ENCODE peak calls at places on chromosomes 1 and 21, in seven cellular contexts. L is fibroblast of lung, S is H9, G is OCI-LY7, Y is mammary epithelial cell, V is HCT116, R is GM23248. K is an unnamed sample. For H4K20me1, the result is how much of the 10 kb centered on the place peaks cover.

GRCh38 chr1:119795471-119795870 is 15.8 kb downstream of the REG4 start:
- DNase-seq in L (no peak), S (no peak), G (no peak), Y (peak), V (no peak), R (no peak), K (no peak)

GRCh38 chr21:16455978-16456377 is 726.2 kb downstream of the USP25 start:
- DNase-seq in L (peak), S (no peak), G (no peak), Y (no peak), V (no peak), R (no peak), K (no peak)

GRCh38 chr1:17128361-17128760 is 9.1 kb upstream of the PADI2 start:
- DNase-seq in L (peak), S (no peak), G (peak), Y (peak), V (peak), R (peak), K (peak)

GRCh38 chr1:35499652-35500176 is 57.5 kb downstream of the KIAA0319L start:
- DNase-seq in L (no peak), S (no peak), G (no peak), Y (no peak), V (no peak), R (no peak), K (no peak)

GRCh38 chr1:165629848-165630628 is 996 bp upstream of the MGST3 start:
- DNase-seq in L (no peak), S (peak), G (peak), Y (no peak), V (no peak), R (peak), K (no peak)

GRCh38 chr1:154198756-154199562 is 7.1 kb upstream of the TPM3 start:
- DNase-seq in L (peak), S (peak), G (peak), Y (peak), V (no peak), R (peak), K (peak)

GRCh38 chr1:35573198-35573775 is at the start of gene TFAP2E:
- DNase-seq in L (peak), S (peak), G (no peak), Y (peak), V (peak), R (peak), K (peak)

GRCh38 chr1:227557962-227558806 is 5.2 kb upstream of the ZNF678 start:
- DNase-seq in L (no peak), S (no peak), G (no peak), Y (no peak), V (no peak), R (no peak), K (no peak)

GRCh38 chr1:59136541-59137335 is 160.2 kb upstream of the FGGY start:
- DNase-seq in L (no peak), S (no peak), G (no peak), Y (peak), V (no peak), R (peak), K (no peak)

GRCh38 chr1:156556354-156556753 is 16.0 kb downstream of the IQGAP3 start:
- DNase-seq in L (no peak), S (no peak), G (no peak), Y (no peak), V (no peak), R (no peak), K (no peak)

GRCh38 chr1:46084553-46085448 is 47.6 kb downstream of the PIK3R3 start:
- DNase-seq in L (peak), S (no peak), G (no peak), Y (peak), V (no peak), R (peak), K (no peak)

GRCh38 chr1:232207089-232207723 is 422.7 kb downstream of the SIPA1L2 start:
- DNase-seq in L (no peak), S (no peak), G (no peak), Y (no peak), V (no peak), R (no peak), K (no peak)

GRCh38 chr1:25183126-25183980 is 48.9 kb downstream of the SYF2 start:
- DNase-seq in L (no peak), S (no peak), G (no peak), Y (no peak), V (no peak), R (no peak), K (no peak)

GRCh38 chr1:150575072-150575489 is 4.3 kb downstream of the MCL1 start:
- DNase-seq in L (no peak), S (no peak), G (no peak), Y (no peak), V (no peak), R (peak), K (no peak)

GRCh38 chr1:32743380-32744062 is 41.0 kb upstream of the SYNC start:
- DNase-seq in L (no peak), S (no peak), G (no peak), Y (no peak), V (no peak), R (peak), K (peak)

GRCh38 chr1:167467126-167467725 is 51.1 kb downstream of the CD247 start:
- DNase-seq in L (no peak), S (no peak), G (no peak), Y (no peak), V (no peak), R (no peak), K (no peak)

GRCh38 chr1:200405273-200405672 is 4.6 kb downstream of the ZNF281 start:
- DNase-seq in L (peak), S (no peak), G (no peak), Y (no peak), V (no peak), R (peak), K (no peak)

GRCh38 chr1:198531891-198532290 is 8.6 kb downstream of the ATP6V1G3 start:
- DNase-seq in L (no peak), S (no peak), G (no peak), Y (no peak), V (no peak), R (no peak), K (no peak)

GRCh38 chr1:176379626-176380339 is 83.2 kb upstream of the PAPPA2 start:
- DNase-seq in L (no peak), S (no peak), G (no peak), Y (no peak), V (no peak), R (peak), K (no peak)

GRCh38 chr1:54324031-54324654 is 82.1 kb downstream of the SSBP3 start:
- DNase-seq in L (no peak), S (no peak), G (no peak), Y (peak), V (no peak), R (peak), K (no peak)

GRCh38 chr1:230186003-230186863 is 119.2 kb downstream of the GALNT2 start:
- DNase-seq in L (peak), S (peak), G (no peak), Y (peak), V (peak), R (peak), K (peak)

GRCh38 chr1:59718064-59718988 is 96.4 kb upstream of the HOOK1 start:
- DNase-seq in L (peak), S (no peak), G (no peak), Y (peak), V (peak), R (no peak), K (no peak)

GRCh38 chr1:90710579-90711536 is 6.2 kb downstream of the BARHL2 start:
- DNase-seq in L (no peak), S (peak), G (no peak), Y (no peak), V (no peak), R (no peak), K (no peak)

GRCh38 chr1:12339861-12340557 is 110.2 kb downstream of the VPS13D start:
- DNase-seq in L (no peak), S (no peak), G (peak), Y (no peak), V (no peak), R (no peak), K (no peak)

GRCh38 chr1:55580845-55581332 is 365.7 kb upstream of the USP24 start:
- DNase-seq in L (peak), S (no peak), G (no peak), Y (peak), V (peak), R (peak), K (no peak)

GRCh38 chr1:8161546-8162110 is 135.5 kb upstream of the ERRFI1 start:
- DNase-seq in L (no peak), S (no peak), G (no peak), Y (no peak), V (no peak), R (no peak), K (no peak)

GRCh38 chr1:224894915-224895314 is 34.6 kb upstream of the DNAH14 start:
- DNase-seq in L (peak), S (peak), G (peak), Y (peak), V (peak), R (peak), K (no peak)

GRCh38 chr1:228345201-228345930 is 61.3 kb downstream of the TRIM11 start:
- DNase-seq in L (no peak), S (peak), G (no peak), Y (no peak), V (no peak), R (no peak), K (no peak)

GRCh38 chr21:46491553-46491952 is 32.9 kb downstream of the DIP2A start:
- DNase-seq in L (no peak), S (no peak), G (no peak), Y (no peak), V (no peak), R (no peak), K (no peak)

GRCh38 chr21:31182231-31183129 is 144.2 kb upstream of the KRTAP19-8 start:
- DNase-seq in L (no peak), S (no peak), G (no peak), Y (no peak), V (no peak), R (no peak), K (no peak)

GRCh38 chr1:6630027-6630426 is 5.4 kb downstream of the THAP3 start:
- DNase-seq in L (no peak), S (no peak), G (no peak), Y (no peak), V (no peak), R (no peak), K (no peak)
- H4K20me1 ChIP-seq in L (under half), S (under half), G (under half), Y (under half), V (under half), R (under half), K (under half)

GRCh38 chr1:234960722-234961467 is 167.7 kb downstream of the TOMM20 start:
- DNase-seq in L (no peak), S (no peak), G (no peak), Y (no peak), V (no peak), R (peak), K (peak)
- H2AFZ ChIP-seq in L (no peak), S (no peak), G (peak), Y (no peak), V (no peak), R (peak), K (peak)

GRCh38 chr21:34986561-34987533 is 62.3 kb downstream of the RUNX1 start:
- DNase-seq in L (peak), S (peak), G (no peak), Y (peak), V (peak), R (peak), K (no peak)
- H4K20me1 ChIP-seq in L (under half), S (under half), G (under half), Y (under half), V (under half), R (under half), K (under half)

GRCh38 chr21:45309069-45309521 is 21.4 kb upstream of the POFUT2 start:
- DNase-seq in L (peak), S (peak), G (peak), Y (no peak), V (no peak), R (peak), K (peak)
- H2AFZ ChIP-seq in L (no peak), S (no peak), G (no peak), Y (no peak), V (peak), R (no peak), K (peak)

DNA sequence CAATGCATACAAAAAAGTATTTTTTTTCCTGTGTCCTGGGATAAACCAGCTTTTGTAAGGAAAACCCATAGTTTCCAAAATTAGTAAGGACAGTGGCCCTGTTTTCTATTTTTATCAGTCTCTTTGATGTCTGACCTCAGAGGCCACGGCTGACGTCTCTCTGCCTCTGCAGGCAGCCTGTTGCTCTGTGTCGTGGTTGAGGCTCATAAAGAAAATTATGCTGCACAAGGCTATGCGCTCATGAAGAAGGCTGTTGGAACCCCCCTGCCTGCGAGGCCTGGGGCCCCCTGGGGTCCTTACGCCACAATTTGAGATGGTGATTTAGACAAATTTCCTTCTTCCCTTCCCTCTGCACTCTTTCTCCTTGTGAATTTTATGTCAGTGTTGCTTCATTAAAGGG is 48.9 kb downstream of the AGPAT3 start:
- DNase-seq in L (peak), S (no peak), G (no peak), Y (no peak), V (no peak), R (no peak), K (no peak)
- H4K20me1 ChIP-seq in L (under half), S (under half), G (under half), Y (under half), V (under half), R (under half), K (under half)

GRCh38 chr1:173447224-173447623 is 29.9 kb upstream of the PRDX6 start:
- DNase-seq in L (no peak), S (no peak), G (no peak), Y (no peak), V (no peak), R (no peak), K (no peak)

GRCh38 chr1:173448945-173449344 is 28.2 kb upstream of the PRDX6 start:
- DNase-seq in L (no peak), S (peak), G (no peak), Y (no peak), V (no peak), R (no peak), K (no peak)

GRCh38 chr1:173444757-173445156 is 32.4 kb upstream of the PRDX6 start:
- DNase-seq in L (no peak), S (no peak), G (peak), Y (no peak), V (no peak), R (no peak), K (no peak)

GRCh38 chr1:173445656-173446055 is 31.5 kb upstream of the PRDX6 start:
- DNase-seq in L (no peak), S (no peak), G (no peak), Y (no peak), V (no peak), R (no peak), K (no peak)

DNA sequence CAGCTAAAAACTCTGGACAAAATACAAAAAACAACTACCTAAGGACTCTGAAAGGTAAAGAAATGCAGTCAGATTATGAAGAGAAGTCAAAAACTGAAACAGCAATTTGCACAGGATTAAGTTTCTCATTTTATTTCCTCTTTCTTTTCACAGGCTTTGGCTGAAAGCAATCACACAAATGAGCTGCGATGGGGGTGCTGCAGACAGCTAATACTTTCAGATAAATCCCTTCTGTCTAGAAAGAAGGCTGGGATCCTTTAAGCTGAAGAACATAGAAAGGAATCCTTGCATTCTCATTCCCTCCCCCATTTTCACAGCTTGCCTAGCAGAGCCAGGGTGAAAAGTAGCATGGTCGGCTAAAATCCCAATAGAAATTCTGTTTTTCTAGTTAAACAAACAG is 32.0 kb upstream of the PRDX6 start:
- DNase-seq in L (no peak), S (no peak), G (no peak), Y (no peak), V (no peak), R (no peak), K (no peak)
- H2AFZ ChIP-seq in L (no peak), S (no peak), G (no peak), Y (no peak), V (no peak), R (no peak), K (no peak)

GRCh38 chr1:115526900-115527299 is 114.9 kb upstream of the VANGL1 start:
- DNase-seq in L (no peak), S (no peak), G (no peak), Y (no peak), V (no peak), R (no peak), K (no peak)
- H4K20me1 ChIP-seq in L (under half), S (under half), G (under half), Y (under half), V (under half), R (under half), K (under half)

GRCh38 chr1:192530254-192530653 is 45.3 kb upstream of the RGS1 start:
- DNase-seq in L (peak), S (no peak), G (peak), Y (no peak), V (no peak), R (peak), K (peak)
- H2AFZ ChIP-seq in L (peak), S (no peak), G (no peak), Y (no peak), V (peak), R (peak), K (peak)

GRCh38 chr1:42950146-42950480 is 8.6 kb downstream of the SLC2A1 start:
- DNase-seq in L (peak), S (no peak), G (no peak), Y (peak), V (no peak), R (peak), K (no peak)
- H4K20me1 ChIP-seq in L (under half), S (under half), G (under half), Y (under half), V (under half), R (under half), K (under half)

GRCh38 chr21:35525443-35525842 is 476.3 kb upstream of the RUNX1 start:
- DNase-seq in L (no peak), S (no peak), G (peak), Y (peak), V (peak), R (peak), K (no peak)
- H2AFZ ChIP-seq in L (no peak), S (no peak), G (no peak), Y (peak), V (no peak), R (no peak), K (no peak)